ENCODE peak calls at places on chromosomes 5 and 9, in seven cellular contexts. One of them, this sample, is unnamed.

GRCh38 chr5:39892708-39893107 is 467.9 kb upstream of the DAB2 start:
- DNase-seq in AG04449: no peak
- DNase-seq in HFFc6: no peak
- DNase-seq in GM12865: no peak
- DNase-seq in endodermal cell: no peak
- DNase-seq in right lobe of liver: no peak
- DNase-seq in AG10803: peak; percentile 17
- DNase-seq in this sample: no peak

GRCh38 chr5:7419367-7419766 is 23.4 kb downstream of the ADCY2 start:
- DNase-seq in right lobe of liver: no peak
- DNase-seq in AG04449: no peak
- DNase-seq in AG10803: no peak
- DNase-seq in endodermal cell: no peak
- DNase-seq in GM12865: no peak
- DNase-seq in HFFc6: no peak
- DNase-seq in this sample: no peak

GRCh38 chr9:118578467-118578866 is 790.8 kb downstream of the BRINP1 start:
- DNase-seq in AG10803: peak; percentile 77
- DNase-seq in GM12865: no peak
- DNase-seq in HFFc6: peak; percentile 73
- DNase-seq in right lobe of liver: no peak
- DNase-seq in AG04449: no peak
- DNase-seq in endodermal cell: no peak
- DNase-seq in this sample: no peak

GRCh38 chr5:43947870-43948269 is 344.9 kb downstream of the NNT start:
- DNase-seq in right lobe of liver: no peak
- DNase-seq in AG10803: peak; percentile 45
- DNase-seq in endodermal cell: no peak
- DNase-seq in HFFc6: no peak
- DNase-seq in AG04449: no peak
- DNase-seq in GM12865: no peak
- DNase-seq in this sample: no peak

GRCh38 chr5:141330299-141331080 is at the start of gene PCDHGA1:
- DNase-seq in AG04449: no peak
- DNase-seq in GM12865: peak; percentile 69
- DNase-seq in AG10803: peak; percentile 70
- DNase-seq in endodermal cell: peak; percentile 69
- DNase-seq in right lobe of liver: peak; percentile 26
- DNase-seq in HFFc6: peak; percentile 52
- DNase-seq in this sample: no peak

GRCh38 chr9:88307136-88307535 is 81.1 kb upstream of the SPIN1 start:
- DNase-seq in GM12865: no peak
- DNase-seq in AG10803: no peak
- DNase-seq in AG04449: no peak
- DNase-seq in endodermal cell: no peak
- DNase-seq in right lobe of liver: no peak
- DNase-seq in HFFc6: no peak
- DNase-seq in this sample: no peak

GRCh38 chr9:28212979-28213378 is 639.7 kb upstream of the C9orf72 start:
- DNase-seq in GM12865: peak; percentile 1
- DNase-seq in AG10803: peak; percentile 43
- DNase-seq in endodermal cell: no peak
- DNase-seq in HFFc6: peak; percentile 55
- DNase-seq in right lobe of liver: no peak
- DNase-seq in AG04449: peak; percentile 4
- DNase-seq in this sample: no peak

GRCh38 chr5:134510970-134511795 is 14.3 kb upstream of the JADE2 start:
- DNase-seq in AG04449: no peak
- DNase-seq in HFFc6: peak; percentile 28
- DNase-seq in AG10803: peak; percentile 26
- DNase-seq in GM12865: peak; percentile 25
- DNase-seq in endodermal cell: peak; percentile 93
- DNase-seq in right lobe of liver: no peak
- DNase-seq in this sample: no peak

GRCh38 chr9:119234636-119235035 is 134.6 kb downstream of the BRINP1 start:
- DNase-seq in endodermal cell: no peak
- DNase-seq in AG04449: no peak
- DNase-seq in HFFc6: no peak
- DNase-seq in right lobe of liver: no peak
- DNase-seq in AG10803: no peak
- DNase-seq in GM12865: no peak
- DNase-seq in this sample: no peak

GRCh38 chr9:73348485-73348884 is 196.8 kb downstream of the ANXA1 start:
- DNase-seq in right lobe of liver: no peak
- DNase-seq in GM12865: peak; percentile 7
- DNase-seq in endodermal cell: peak; percentile 63
- DNase-seq in AG10803: no peak
- DNase-seq in HFFc6: no peak
- DNase-seq in AG04449: no peak
- DNase-seq in this sample: no peak

GRCh38 chr5:140345919-140346347 is 470 bp downstream of the HBEGF start:
- DNase-seq in AG10803: peak; percentile 55
- DNase-seq in AG04449: no peak
- DNase-seq in endodermal cell: peak; percentile 90
- DNase-seq in HFFc6: peak; percentile 51
- DNase-seq in right lobe of liver: peak; percentile 72
- DNase-seq in GM12865: peak; percentile 18
- DNase-seq in this sample: peak; percentile 55

GRCh38 chr9:83384214-83384613 is 154.0 kb downstream of the FRMD3 start:
- DNase-seq in endodermal cell: no peak
- DNase-seq in GM12865: no peak
- DNase-seq in AG04449: no peak
- DNase-seq in HFFc6: no peak
- DNase-seq in right lobe of liver: no peak
- DNase-seq in AG10803: no peak
- DNase-seq in this sample: peak; percentile 23

GRCh38 chr5:174355208-174355612 is 309.7 kb downstream of the NSG2 start:
- DNase-seq in right lobe of liver: no peak
- DNase-seq in AG10803: peak; percentile 72
- DNase-seq in HFFc6: no peak
- DNase-seq in endodermal cell: no peak
- DNase-seq in GM12865: no peak
- DNase-seq in AG04449: peak; percentile 70
- DNase-seq in this sample: no peak

GRCh38 chr5:173242079-173242478 is 7.1 kb upstream of the NKX2-5 start:
- DNase-seq in HFFc6: no peak
- DNase-seq in endodermal cell: peak; percentile 56
- DNase-seq in AG10803: no peak
- DNase-seq in GM12865: no peak
- DNase-seq in AG04449: no peak
- DNase-seq in right lobe of liver: no peak
- DNase-seq in this sample: no peak

GRCh38 chr5:111853748-111854147 is 96.8 kb upstream of the NREP start:
- DNase-seq in AG04449: no peak
- DNase-seq in endodermal cell: no peak
- DNase-seq in GM12865: peak; percentile 52
- DNase-seq in HFFc6: no peak
- DNase-seq in AG10803: peak; percentile 33
- DNase-seq in right lobe of liver: no peak
- DNase-seq in this sample: no peak

GRCh38 chr5:73497537-73498056 is 645 bp upstream of the BTF3 start:
- DNase-seq in AG10803: no peak
- DNase-seq in HFFc6: no peak
- DNase-seq in endodermal cell: no peak
- DNase-seq in AG04449: no peak
- DNase-seq in GM12865: no peak
- DNase-seq in right lobe of liver: no peak
- DNase-seq in this sample: no peak

GRCh38 chr9:90053027-90053426 is 448.2 kb downstream of the GADD45G start:
- DNase-seq in right lobe of liver: no peak
- DNase-seq in endodermal cell: peak; percentile 83
- DNase-seq in AG04449: no peak
- DNase-seq in GM12865: peak; percentile 21
- DNase-seq in AG10803: no peak
- DNase-seq in HFFc6: no peak
- DNase-seq in this sample: peak; percentile 40

GRCh38 chr5:64594601-64595518 is 89.0 kb downstream of the RGS7BP start:
- DNase-seq in AG04449: no peak
- DNase-seq in right lobe of liver: no peak
- DNase-seq in AG10803: no peak
- DNase-seq in endodermal cell: peak; percentile 75
- DNase-seq in GM12865: peak; percentile 13
- DNase-seq in HFFc6: no peak
- DNase-seq in this sample: no peak

GRCh38 chr5:90792725-90793124 is 234.1 kb downstream of the ADGRV1 start:
- DNase-seq in endodermal cell: no peak
- DNase-seq in right lobe of liver: no peak
- DNase-seq in AG10803: no peak
- DNase-seq in GM12865: no peak
- DNase-seq in AG04449: no peak
- DNase-seq in HFFc6: no peak
- DNase-seq in this sample: no peak

GRCh38 chr5:143352691-143353090 is 50.8 kb downstream of the NR3C1 start:
- DNase-seq in right lobe of liver: no peak
- DNase-seq in endodermal cell: no peak
- DNase-seq in GM12865: peak; percentile 52
- DNase-seq in HFFc6: no peak
- DNase-seq in AG10803: no peak
- DNase-seq in AG04449: no peak
- DNase-seq in this sample: no peak

GRCh38 chr9:127966416-127967150 is 14.2 kb downstream of the EEIG1 start:
- DNase-seq in AG04449: no peak
- DNase-seq in AG10803: no peak
- DNase-seq in HFFc6: no peak
- DNase-seq in right lobe of liver: no peak
- DNase-seq in GM12865: no peak
- DNase-seq in endodermal cell: no peak
- DNase-seq in this sample: no peak

GRCh38 chr5:167561796-167562195 is 729.6 kb upstream of the WWC1 start:
- DNase-seq in AG10803: no peak
- DNase-seq in GM12865: no peak
- DNase-seq in endodermal cell: peak; percentile 74
- DNase-seq in right lobe of liver: no peak
- DNase-seq in AG04449: no peak
- DNase-seq in HFFc6: no peak
- DNase-seq in this sample: no peak

GRCh38 chr9:98142182-98142924 is 23.3 kb upstream of the TRIM14 start:
- DNase-seq in HFFc6: no peak
- DNase-seq in endodermal cell: no peak
- DNase-seq in right lobe of liver: peak; percentile 92
- DNase-seq in AG10803: peak; percentile 6
- DNase-seq in GM12865: peak; percentile 48
- DNase-seq in AG04449: no peak
- DNase-seq in this sample: peak; percentile 2

DNA sequence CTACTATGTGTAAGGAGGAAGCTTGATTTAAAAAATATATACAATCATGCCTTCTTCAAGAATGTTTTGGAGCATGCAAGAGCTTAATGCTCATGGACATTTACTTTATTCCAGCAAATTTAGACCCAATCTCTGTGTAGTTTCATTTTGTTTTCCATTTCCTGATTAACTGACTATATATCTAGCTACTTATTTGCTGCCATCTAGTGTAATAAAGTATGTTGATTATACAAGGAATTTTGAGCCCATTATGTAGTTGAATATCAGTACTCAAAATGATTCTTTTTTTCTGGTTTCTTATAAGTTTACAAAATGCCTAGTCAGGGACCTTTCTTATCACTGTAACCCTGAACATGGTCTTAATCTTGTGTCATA is 100.0 kb upstream of the CCDC152 start:
- DNase-seq in AG10803: no peak
- DNase-seq in HFFc6: no peak
- DNase-seq in AG04449: no peak
- DNase-seq in right lobe of liver: no peak
- DNase-seq in GM12865: no peak
- DNase-seq in endodermal cell: no peak
- DNase-seq in this sample: no peak
- TF ChIP-seq CTCF in AG10803: peak; percentile 2
- TF ChIP-seq CTCF in HFFc6: peak; percentile 27
- TF ChIP-seq CTCF in AG04449: no peak
- TF ChIP-seq CTCF in right lobe of liver: peak; percentile 39
- TF ChIP-seq CTCF in GM12865: no peak
- TF ChIP-seq CTCF in endodermal cell: no peak
- TF ChIP-seq CTCF in this sample: no peak

GRCh38 chr5:92470770-92471169 is 1087.7 kb upstream of the ARRDC3 start:
- DNase-seq in AG04449: no peak
- DNase-seq in GM12865: no peak
- DNase-seq in endodermal cell: peak; percentile 46
- DNase-seq in HFFc6: no peak
- DNase-seq in right lobe of liver: no peak
- DNase-seq in AG10803: no peak
- DNase-seq in this sample: no peak
- TF ChIP-seq CTCF in AG04449: no peak
- TF ChIP-seq CTCF in GM12865: peak; percentile 46
- TF ChIP-seq CTCF in endodermal cell: peak; percentile 78
- TF ChIP-seq CTCF in HFFc6: no peak
- TF ChIP-seq CTCF in right lobe of liver: no peak
- TF ChIP-seq CTCF in AG10803: no peak
- TF ChIP-seq CTCF in this sample: peak; percentile 11

GRCh38 chr5:139248826-139249453 is 44.6 kb upstream of the MATR3 start:
- DNase-seq in GM12865: no peak
- DNase-seq in HFFc6: no peak
- DNase-seq in AG04449: no peak
- DNase-seq in right lobe of liver: no peak
- DNase-seq in AG10803: no peak
- DNase-seq in endodermal cell: no peak
- DNase-seq in this sample: no peak

GRCh38 chr5:139253115-139253514 is 40.4 kb upstream of the MATR3 start:
- DNase-seq in AG04449: no peak
- DNase-seq in AG10803: no peak
- DNase-seq in right lobe of liver: no peak
- DNase-seq in HFFc6: no peak
- DNase-seq in GM12865: no peak
- DNase-seq in endodermal cell: no peak
- DNase-seq in this sample: no peak

GRCh38 chr5:139251695-139252288 is 41.7 kb upstream of the MATR3 start:
- DNase-seq in right lobe of liver: no peak
- DNase-seq in GM12865: no peak
- DNase-seq in AG04449: no peak
- DNase-seq in HFFc6: no peak
- DNase-seq in endodermal cell: no peak
- DNase-seq in AG10803: peak; percentile 58
- DNase-seq in this sample: no peak

GRCh38 chr5:139246394-139246793 is 47.1 kb upstream of the MATR3 start:
- DNase-seq in endodermal cell: peak; percentile 65
- DNase-seq in GM12865: peak; percentile 22
- DNase-seq in AG10803: peak; percentile 34
- DNase-seq in AG04449: no peak
- DNase-seq in right lobe of liver: no peak
- DNase-seq in HFFc6: peak; percentile 36
- DNase-seq in this sample: no peak

GRCh38 chr5:139251281-139251687 is 42.3 kb upstream of the MATR3 start:
- DNase-seq in HFFc6: no peak
- DNase-seq in GM12865: peak; percentile 70
- DNase-seq in AG04449: no peak
- DNase-seq in AG10803: no peak
- DNase-seq in right lobe of liver: no peak
- DNase-seq in endodermal cell: no peak
- DNase-seq in this sample: no peak
- TF ChIP-seq CTCF in HFFc6: no peak
- TF ChIP-seq CTCF in GM12865: peak; percentile 59
- TF ChIP-seq CTCF in AG04449: no peak
- TF ChIP-seq CTCF in AG10803: peak; percentile 17
- TF ChIP-seq CTCF in right lobe of liver: no peak
- TF ChIP-seq CTCF in endodermal cell: peak; percentile 45
- TF ChIP-seq CTCF in this sample: no peak

DNA sequence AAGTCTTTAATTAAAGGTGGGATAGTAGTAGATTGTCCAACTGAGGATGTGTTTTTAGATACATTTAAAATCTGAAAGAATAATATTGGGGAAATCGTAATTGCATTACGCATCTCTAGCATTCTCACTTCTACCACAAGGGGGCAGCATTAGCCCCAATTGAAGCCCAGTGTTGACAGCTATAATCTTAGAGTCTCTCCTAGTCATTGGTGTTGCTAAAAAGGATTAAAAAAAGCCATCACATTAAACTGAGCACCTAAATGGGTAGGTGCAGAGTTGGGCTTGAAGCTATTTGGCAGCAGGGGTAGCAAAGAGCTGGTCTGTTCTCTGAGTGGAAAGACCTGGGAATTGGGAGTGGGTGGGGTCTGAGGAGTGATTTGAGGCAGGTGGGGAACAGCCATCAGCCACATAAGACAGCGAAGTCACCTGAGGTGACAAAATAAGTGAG is 177.2 kb downstream of the OSTF1 start:
- DNase-seq in GM12865: peak; percentile 52
- DNase-seq in AG10803: peak; percentile 29
- DNase-seq in right lobe of liver: no peak
- DNase-seq in HFFc6: peak; percentile 32
- DNase-seq in AG04449: no peak
- DNase-seq in endodermal cell: peak; percentile 76
- DNase-seq in this sample: peak; percentile 50
- TF ChIP-seq CTCF in GM12865: peak; percentile 79
- TF ChIP-seq CTCF in AG10803: peak; percentile 90
- TF ChIP-seq CTCF in right lobe of liver: peak; percentile 92
- TF ChIP-seq CTCF in HFFc6: peak; percentile 95
- TF ChIP-seq CTCF in AG04449: peak; percentile 74
- TF ChIP-seq CTCF in endodermal cell: peak; percentile 97
- TF ChIP-seq CTCF in this sample: peak; percentile 94

This sample was measured in glutamatergic neuron.